ENCODE peak calls at places on chromosomes 6 and 20, in ten cellular contexts. L, T, J, F, Q, M, I, Y, N and W are unnamed samples.
A peak's percentile ranks its signal among the peaks of the same experiment; 100 is the strongest.

GRCh38 chr20:36848078-36848660 is 27.8 kb upstream of the TLDC2 start:
- DNase-seq in L (peak; percentile 83), T (peak; percentile 90), J (no peak), F (peak; percentile 49), Q (no peak), M (no peak), I (peak; percentile 45), Y (no peak), N (peak; percentile 90), W (peak; percentile 90)

GRCh38 chr20:17377222-17377621 is 150.4 kb downstream of the PCSK2 start:
- DNase-seq in L (no peak), T (no peak), J (no peak), F (no peak), Q (no peak), M (no peak), I (no peak), Y (peak; percentile 40), N (no peak), W (no peak)

GRCh38 chr6:12572884-12573824 is 143.4 kb upstream of the PHACTR1 start:
- DNase-seq in L (no peak), T (peak; percentile 95), J (no peak), F (no peak), Q (no peak), M (no peak), I (no peak), Y (no peak), N (peak; percentile 94), W (peak; percentile 28)

GRCh38 chr6:12886961-12887775 is 170.6 kb downstream of the PHACTR1 start:
- DNase-seq in L (no peak), T (peak; percentile 86), J (no peak), F (no peak), Q (no peak), M (no peak), I (no peak), Y (no peak), N (no peak), W (no peak)

GRCh38 chr6:136764522-136764993 is 27.7 kb downstream of the MAP3K5 start:
- DNase-seq in L (no peak), T (no peak), J (no peak), F (no peak), Q (no peak), M (no peak), I (no peak), Y (no peak), N (no peak), W (no peak)

GRCh38 chr6:84136364-84137050 is 90.9 kb downstream of the CEP162 start:
- DNase-seq in L (no peak), T (no peak), J (no peak), F (no peak), Q (no peak), M (no peak), I (no peak), Y (no peak), N (no peak), W (peak; percentile 50)

GRCh38 chr6:78771619-78772018 is 95.7 kb upstream of the IRAK1BP1 start:
- DNase-seq in L (no peak), T (no peak), J (no peak), F (no peak), Q (no peak), M (no peak), I (no peak), Y (no peak), N (no peak), W (no peak)

GRCh38 chr6:150001295-150001990 is 23.9 kb downstream of the RAET1L start:
- DNase-seq in L (no peak), T (no peak), J (no peak), F (no peak), Q (peak; percentile 44), M (no peak), I (no peak), Y (no peak), N (no peak), W (no peak)

GRCh38 chr20:37202267-37202943 is 23.1 kb upstream of the MROH8 start:
- DNase-seq in L (peak; percentile 80), T (peak; percentile 92), J (peak; percentile 51), F (no peak), Q (no peak), M (no peak), I (peak; percentile 93), Y (no peak), N (peak; percentile 96), W (peak; percentile 95)

GRCh38 chr6:157800420-157801237 is 22.4 kb upstream of the SNX9 start:
- DNase-seq in L (peak; percentile 51), T (peak; percentile 44), J (no peak), F (no peak), Q (no peak), M (no peak), I (no peak), Y (no peak), N (peak; percentile 75), W (peak; percentile 69)

GRCh38 chr6:81700414-81700813 is 52.1 kb downstream of the TENT5A start:
- DNase-seq in L (no peak), T (no peak), J (no peak), F (no peak), Q (no peak), M (no peak), I (no peak), Y (no peak), N (peak; percentile 7), W (no peak)

GRCh38 chr6:27188885-27189418 is 58.5 kb upstream of the PRSS16 start:
- DNase-seq in L (peak; percentile 68), T (peak; percentile 84), J (peak; percentile 57), F (no peak), Q (no peak), M (no peak), I (peak; percentile 76), Y (peak; percentile 69), N (peak; percentile 86), W (peak; percentile 73)

GRCh38 chr6:5749666-5750215 is 257.0 kb downstream of the NRN1 start:
- DNase-seq in L (no peak), T (no peak), J (no peak), F (no peak), Q (no peak), M (no peak), I (no peak), Y (no peak), N (no peak), W (no peak)

GRCh38 chr6:20542927-20543602 is 8.8 kb downstream of the CDKAL1 start:
- DNase-seq in L (peak; percentile 36), T (peak; percentile 93), J (no peak), F (no peak), Q (no peak), M (no peak), I (no peak), Y (no peak), N (peak; percentile 87), W (peak; percentile 85)

GRCh38 chr6:168994966-168995365 is 258.7 kb downstream of the THBS2 start:
- DNase-seq in L (peak; percentile 17), T (peak; percentile 17), J (no peak), F (no peak), Q (no peak), M (no peak), I (no peak), Y (no peak), N (no peak), W (no peak)

GRCh38 chr6:35181933-35182612 is 31.7 kb upstream of the SCUBE3 start:
- DNase-seq in L (peak; percentile 76), T (peak; percentile 90), J (no peak), F (peak; percentile 60), Q (peak; percentile 91), M (no peak), I (no peak), Y (no peak), N (peak; percentile 86), W (peak; percentile 85)

GRCh38 chr20:25574411-25574810 is 10.9 kb downstream of the NINL start:
- DNase-seq in L (no peak), T (peak; percentile 43), J (peak; percentile 34), F (no peak), Q (no peak), M (no peak), I (no peak), Y (no peak), N (peak; percentile 49), W (peak; percentile 63)

GRCh38 chr6:130240232-130240631 is 17.5 kb upstream of the SAMD3 start:
- DNase-seq in L (peak; percentile 84), T (no peak), J (no peak), F (no peak), Q (no peak), M (no peak), I (peak; percentile 14), Y (no peak), N (peak; percentile 90), W (peak; percentile 87)

GRCh38 chr6:155123520-155123919 is 128.4 kb downstream of the TIAM2 start:
- DNase-seq in L (no peak), T (no peak), J (no peak), F (no peak), Q (no peak), M (no peak), I (no peak), Y (no peak), N (no peak), W (no peak)

GRCh38 chr6:70337379-70338073 is 34.6 kb upstream of the COL9A1 start:
- DNase-seq in L (no peak), T (peak; percentile 24), J (no peak), F (no peak), Q (no peak), M (no peak), I (no peak), Y (no peak), N (no peak), W (no peak)

GRCh38 chr6:166955121-166955864 is 1.1 kb downstream of the RNASET2 start:
- DNase-seq in L (no peak), T (peak; percentile 31), J (peak; percentile 43), F (peak; percentile 24), Q (no peak), M (peak; percentile 41), I (no peak), Y (no peak), N (no peak), W (no peak)

GRCh38 chr6:147448212-147448611 is 60.3 kb upstream of the SAMD5 start:
- DNase-seq in L (no peak), T (no peak), J (no peak), F (no peak), Q (no peak), M (no peak), I (no peak), Y (no peak), N (no peak), W (no peak)

GRCh38 chr6:135163440-135163738 is 17.7 kb upstream of the MYB start:
- DNase-seq in L (no peak), T (no peak), J (no peak), F (no peak), Q (no peak), M (peak; percentile 24), I (no peak), Y (no peak), N (no peak), W (no peak)

GRCh38 chr6:42451595-42452170 is at the start of gene TRERF1:
- DNase-seq in L (peak; percentile 48), T (peak; percentile 50), J (peak; percentile 38), F (peak; percentile 53), Q (peak; percentile 86), M (peak; percentile 26), I (peak; percentile 15), Y (peak; percentile 93), N (peak; percentile 70), W (peak; percentile 78)

GRCh38 chr6:156776470-156776840 is 723 bp upstream of the ARID1B start:
- DNase-seq in L (no peak), T (peak; percentile 32), J (peak; percentile 26), F (no peak), Q (no peak), M (no peak), I (no peak), Y (no peak), N (peak; percentile 67), W (peak; percentile 36)

GRCh38 chr6:102848796-102849195 is 1455.3 kb downstream of the GRIK2 start:
- DNase-seq in L (no peak), T (no peak), J (no peak), F (no peak), Q (no peak), M (no peak), I (no peak), Y (no peak), N (no peak), W (no peak)

GRCh38 chr6:16639689-16640480 is 121.4 kb downstream of the ATXN1 start:
- DNase-seq in L (peak; percentile 67), T (peak; percentile 83), J (no peak), F (no peak), Q (no peak), M (no peak), I (peak; percentile 53), Y (no peak), N (peak; percentile 71), W (peak; percentile 91)

GRCh38 chr6:78533426-78533825 is 333.9 kb upstream of the IRAK1BP1 start:
- DNase-seq in L (peak; percentile 38), T (no peak), J (no peak), F (no peak), Q (no peak), M (no peak), I (no peak), Y (no peak), N (peak; percentile 21), W (no peak)